ENCODE peak calls at places on chromosomes 6 and 20, in ten cellular contexts. One of them, this sample, is unnamed.

GRCh38 chr20:34621383-34622367 is 55.2 kb downstream of the PIGU start:
- DNase-seq in foreskin fibroblast: no peak
- DNase-seq in fibroblast of mammary gland: peak
- DNase-seq in GM12878: no peak
- DNase-seq in cardiac muscle cell: peak
- DNase-seq in body of pancreas: no peak
- DNase-seq in tibial artery: no peak
- DNase-seq in PC-3: peak
- DNase-seq in uterus: no peak
- DNase-seq in GM23338: no peak
- DNase-seq in this sample: no peak

GRCh38 chr6:41687501-41688175 is 47.8 kb downstream of the TFEB start:
- DNase-seq in body of pancreas: no peak
- DNase-seq in foreskin fibroblast: no peak
- DNase-seq in fibroblast of mammary gland: no peak
- DNase-seq in tibial artery: no peak
- DNase-seq in GM23338: peak
- DNase-seq in PC-3: no peak
- DNase-seq in uterus: no peak
- DNase-seq in cardiac muscle cell: no peak
- DNase-seq in GM12878: no peak
- DNase-seq in this sample: no peak

GRCh38 chr6:7073810-7074525 is 33.8 kb upstream of the RREB1 start:
- DNase-seq in foreskin fibroblast: no peak
- DNase-seq in body of pancreas: no peak
- DNase-seq in cardiac muscle cell: no peak
- DNase-seq in uterus: no peak
- DNase-seq in tibial artery: peak
- DNase-seq in fibroblast of mammary gland: no peak
- DNase-seq in PC-3: no peak
- DNase-seq in GM23338: no peak
- DNase-seq in GM12878: peak
- DNase-seq in this sample: no peak

GRCh38 chr6:13787146-13787545 is 27.2 kb downstream of the MCUR1 start:
- DNase-seq in GM23338: peak
- DNase-seq in tibial artery: no peak
- DNase-seq in uterus: no peak
- DNase-seq in foreskin fibroblast: no peak
- DNase-seq in GM12878: no peak
- DNase-seq in fibroblast of mammary gland: peak
- DNase-seq in PC-3: no peak
- DNase-seq in cardiac muscle cell: peak
- DNase-seq in body of pancreas: no peak
- DNase-seq in this sample: no peak

GRCh38 chr20:25984933-25985332 is 288.3 kb upstream of the ZNF337 start:
- DNase-seq in uterus: peak
- DNase-seq in foreskin fibroblast: peak
- DNase-seq in body of pancreas: peak
- DNase-seq in tibial artery: no peak
- DNase-seq in PC-3: no peak
- DNase-seq in fibroblast of mammary gland: peak
- DNase-seq in GM12878: no peak
- DNase-seq in cardiac muscle cell: peak
- DNase-seq in GM23338: no peak
- DNase-seq in this sample: peak

GRCh38 chr6:150590448-150590847 is 9.2 kb upstream of the PLEKHG1 start:
- DNase-seq in uterus: no peak
- DNase-seq in foreskin fibroblast: no peak
- DNase-seq in fibroblast of mammary gland: no peak
- DNase-seq in GM12878: no peak
- DNase-seq in tibial artery: no peak
- DNase-seq in PC-3: no peak
- DNase-seq in cardiac muscle cell: no peak
- DNase-seq in body of pancreas: no peak
- DNase-seq in GM23338: no peak
- DNase-seq in this sample: no peak

GRCh38 chr6:88298446-88298845 is 132.3 kb upstream of the CNR1 start:
- DNase-seq in PC-3: no peak
- DNase-seq in body of pancreas: no peak
- DNase-seq in cardiac muscle cell: no peak
- DNase-seq in fibroblast of mammary gland: no peak
- DNase-seq in foreskin fibroblast: no peak
- DNase-seq in GM12878: no peak
- DNase-seq in tibial artery: no peak
- DNase-seq in uterus: no peak
- DNase-seq in GM23338: no peak
- DNase-seq in this sample: no peak

GRCh38 chr6:14763139-14763538 is 482.7 kb upstream of the JARID2 start:
- DNase-seq in fibroblast of mammary gland: peak
- DNase-seq in PC-3: peak
- DNase-seq in GM23338: no peak
- DNase-seq in body of pancreas: no peak
- DNase-seq in tibial artery: no peak
- DNase-seq in uterus: no peak
- DNase-seq in GM12878: no peak
- DNase-seq in foreskin fibroblast: peak
- DNase-seq in cardiac muscle cell: peak
- DNase-seq in this sample: peak

GRCh38 chr6:28976677-28977076 is 28.4 kb downstream of the ZNF311 start:
- DNase-seq in uterus: no peak
- DNase-seq in body of pancreas: no peak
- DNase-seq in GM23338: no peak
- DNase-seq in foreskin fibroblast: no peak
- DNase-seq in cardiac muscle cell: no peak
- DNase-seq in fibroblast of mammary gland: no peak
- DNase-seq in GM12878: no peak
- DNase-seq in PC-3: no peak
- DNase-seq in tibial artery: no peak
- DNase-seq in this sample: no peak

GRCh38 chr6:4856779-4857178 is 80.6 kb downstream of the CDYL start:
- DNase-seq in body of pancreas: no peak
- DNase-seq in PC-3: no peak
- DNase-seq in cardiac muscle cell: no peak
- DNase-seq in foreskin fibroblast: no peak
- DNase-seq in GM12878: no peak
- DNase-seq in GM23338: no peak
- DNase-seq in uterus: no peak
- DNase-seq in tibial artery: no peak
- DNase-seq in fibroblast of mammary gland: no peak
- DNase-seq in this sample: no peak

GRCh38 chr20:24951536-24952047 is 2.5 kb downstream of the CST7 start:
- DNase-seq in cardiac muscle cell: no peak
- DNase-seq in PC-3: no peak
- DNase-seq in fibroblast of mammary gland: no peak
- DNase-seq in body of pancreas: no peak
- DNase-seq in foreskin fibroblast: no peak
- DNase-seq in uterus: peak
- DNase-seq in GM23338: no peak
- DNase-seq in tibial artery: no peak
- DNase-seq in GM12878: no peak
- DNase-seq in this sample: no peak

GRCh38 chr6:105384004-105384403 is 18.9 kb downstream of the PREP start:
- DNase-seq in fibroblast of mammary gland: no peak
- DNase-seq in GM23338: no peak
- DNase-seq in body of pancreas: no peak
- DNase-seq in tibial artery: no peak
- DNase-seq in foreskin fibroblast: no peak
- DNase-seq in PC-3: peak
- DNase-seq in cardiac muscle cell: no peak
- DNase-seq in GM12878: no peak
- DNase-seq in uterus: no peak
- DNase-seq in this sample: no peak

DNA sequence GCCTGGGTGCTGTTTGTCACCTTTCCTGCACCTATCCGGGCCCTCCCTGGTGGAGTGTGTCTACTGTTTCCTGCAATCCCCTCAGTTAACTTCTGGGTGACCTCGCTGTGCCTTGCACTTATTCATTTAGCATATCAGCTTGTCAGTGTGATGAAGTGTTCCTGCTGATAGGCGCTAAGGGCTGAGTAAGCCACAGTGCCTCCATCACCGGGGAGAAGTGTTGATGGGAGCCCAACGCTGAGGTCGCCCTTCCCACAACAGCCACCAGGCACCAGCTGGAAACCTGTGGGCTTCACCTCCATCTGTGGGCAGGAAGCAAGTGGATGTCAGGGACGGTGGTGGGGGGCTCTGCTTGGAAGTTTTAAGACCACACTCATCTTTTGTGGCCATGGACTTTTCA is 169.5 kb downstream of the TSHZ2 start:
- DNase-seq in uterus: no peak
- DNase-seq in body of pancreas: no peak
- DNase-seq in tibial artery: no peak
- DNase-seq in foreskin fibroblast: no peak
- DNase-seq in PC-3: no peak
- DNase-seq in GM23338: no peak
- DNase-seq in fibroblast of mammary gland: no peak
- DNase-seq in GM12878: no peak
- DNase-seq in cardiac muscle cell: peak
- DNase-seq in this sample: no peak
- H3K4me3 ChIP-seq in uterus: no peak
- H3K4me3 ChIP-seq in body of pancreas: no peak
- H3K4me3 ChIP-seq in tibial artery: no peak
- H3K4me3 ChIP-seq in foreskin fibroblast: no peak
- H3K4me3 ChIP-seq in PC-3: no peak
- H3K4me3 ChIP-seq in GM23338: no peak
- H3K4me3 ChIP-seq in fibroblast of mammary gland: no peak
- H3K4me3 ChIP-seq in GM12878: no peak
- H3K4me3 ChIP-seq in cardiac muscle cell: no peak
- H3K4me3 ChIP-seq in this sample: no peak

DNA sequence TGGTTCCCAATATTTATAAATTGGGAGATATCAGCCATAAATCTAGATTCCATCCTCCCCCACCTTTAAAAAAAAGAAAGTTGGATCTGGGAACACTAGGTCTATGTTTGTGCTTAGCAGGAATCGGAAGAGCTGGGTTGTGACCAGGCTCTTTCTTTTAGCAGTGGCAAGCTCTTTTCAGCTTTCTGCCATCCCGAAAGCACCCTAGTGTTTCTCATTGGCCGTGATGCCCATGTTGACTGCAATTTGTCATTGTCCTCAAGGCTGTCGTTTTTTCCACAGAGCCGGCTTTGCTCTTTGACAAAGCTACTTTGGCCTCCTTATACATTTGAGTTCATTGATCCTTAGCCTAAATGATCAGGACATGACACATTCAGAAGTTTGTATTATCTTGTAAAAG is 50.0 kb downstream of the CARMIL1 start:
- DNase-seq in PC-3: no peak
- DNase-seq in tibial artery: no peak
- DNase-seq in GM12878: no peak
- DNase-seq in uterus: no peak
- DNase-seq in foreskin fibroblast: no peak
- DNase-seq in fibroblast of mammary gland: no peak
- DNase-seq in body of pancreas: no peak
- DNase-seq in cardiac muscle cell: no peak
- DNase-seq in GM23338: no peak
- DNase-seq in this sample: no peak
- TF ChIP-seq CTCF in PC-3: no peak
- TF ChIP-seq CTCF in tibial artery: no peak
- TF ChIP-seq CTCF in GM12878: no peak
- TF ChIP-seq CTCF in uterus: no peak
- TF ChIP-seq CTCF in foreskin fibroblast: no peak
- TF ChIP-seq CTCF in fibroblast of mammary gland: no peak
- TF ChIP-seq CTCF in body of pancreas: no peak
- TF ChIP-seq CTCF in cardiac muscle cell: no peak
- TF ChIP-seq CTCF in GM23338: no peak
- TF ChIP-seq CTCF in this sample: no peak

DNA sequence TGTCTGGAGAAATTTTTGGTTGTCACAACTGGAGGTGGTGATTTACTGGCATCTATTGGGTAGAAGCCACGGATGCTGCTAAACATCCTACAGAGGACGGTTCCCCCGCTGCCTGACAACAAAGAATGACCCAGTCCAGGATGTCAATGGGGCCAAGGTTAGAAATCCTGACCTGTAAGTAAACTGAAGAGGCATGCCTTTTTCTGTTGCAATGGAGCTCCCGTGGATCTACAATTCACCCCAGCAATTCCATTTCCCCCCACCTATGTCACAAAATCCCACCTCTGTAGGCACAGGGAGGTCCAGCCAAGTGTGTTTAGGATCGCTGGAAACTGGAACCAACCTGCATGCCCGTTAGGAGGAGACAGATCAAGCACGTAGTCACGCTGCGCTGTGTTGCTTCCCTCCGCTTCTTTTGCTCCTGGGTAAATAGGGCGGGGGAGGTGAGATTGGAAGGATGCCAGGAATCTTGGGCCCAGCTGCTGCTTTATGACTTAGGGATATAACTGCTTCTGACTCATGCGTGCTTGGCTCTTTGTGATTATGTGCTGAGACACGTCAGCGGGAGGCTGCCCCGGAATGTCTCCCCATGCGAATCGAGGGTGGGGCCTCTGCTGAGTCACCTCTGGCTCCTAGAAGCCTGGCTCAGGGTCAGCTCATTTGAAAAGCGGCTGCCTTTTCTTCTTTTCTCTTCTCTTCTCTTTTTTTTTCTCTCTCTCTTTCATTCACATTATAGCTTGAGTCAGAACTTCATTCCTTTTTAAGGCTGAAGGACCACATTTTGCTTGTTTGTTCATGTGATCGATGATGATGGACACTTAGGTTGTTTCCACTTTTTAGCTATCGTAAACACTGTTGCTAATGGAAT is 12.4 kb upstream of the PEDS1 start:
- DNase-seq in fibroblast of mammary gland: peak
- DNase-seq in tibial artery: peak
- DNase-seq in GM12878: peak
- DNase-seq in uterus: peak
- DNase-seq in body of pancreas: peak
- DNase-seq in foreskin fibroblast: peak
- DNase-seq in GM23338: peak
- DNase-seq in PC-3: peak
- DNase-seq in cardiac muscle cell: peak
- DNase-seq in this sample: peak
- H3K4me3 ChIP-seq in fibroblast of mammary gland: peak
- H3K4me3 ChIP-seq in tibial artery: peak
- H3K4me3 ChIP-seq in GM12878: peak
- H3K4me3 ChIP-seq in uterus: peak
- H3K4me3 ChIP-seq in body of pancreas: no peak
- H3K4me3 ChIP-seq in foreskin fibroblast: peak
- H3K4me3 ChIP-seq in GM23338: peak
- H3K4me3 ChIP-seq in PC-3: peak
- H3K4me3 ChIP-seq in cardiac muscle cell: no peak
- H3K4me3 ChIP-seq in this sample: peak

DNA sequence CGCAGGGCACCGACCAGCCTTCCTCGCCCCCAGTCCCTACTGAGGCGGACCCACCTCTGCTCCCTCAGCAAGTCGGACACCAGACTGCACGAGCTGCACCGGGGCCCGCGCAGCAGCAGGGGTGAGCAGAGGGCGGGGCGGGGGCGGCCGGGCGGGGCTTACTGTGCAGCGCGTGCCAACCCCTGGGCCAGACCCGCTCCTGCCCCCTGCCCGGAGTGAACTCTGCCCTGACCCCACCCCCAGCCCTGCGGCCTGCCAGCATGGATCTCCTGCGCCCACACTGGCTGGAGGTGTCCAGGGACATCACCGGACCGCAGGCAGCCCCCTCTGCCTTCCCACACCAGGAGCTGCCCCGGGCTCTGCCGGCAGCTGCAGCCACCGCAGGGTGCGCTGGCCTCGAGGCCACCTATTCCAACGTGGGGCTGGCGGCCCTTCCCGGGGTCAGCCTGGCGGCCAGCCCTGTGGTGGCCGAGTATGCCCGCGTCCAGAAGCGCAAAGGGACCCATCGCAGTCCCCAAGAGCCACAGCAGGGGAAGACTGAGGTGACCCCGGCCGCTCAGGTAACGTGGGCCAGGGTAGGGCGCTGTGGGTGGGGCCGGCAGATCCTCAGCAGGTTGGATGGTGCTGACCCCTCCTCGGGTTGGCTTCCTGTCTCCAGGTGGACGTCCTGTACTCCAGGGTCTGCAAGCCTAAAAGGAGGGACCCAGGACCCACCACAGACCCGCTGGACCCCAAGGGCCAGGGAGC is 1.5 kb upstream of the SLC2A4RG start:
- DNase-seq in PC-3: no peak
- DNase-seq in cardiac muscle cell: no peak
- DNase-seq in fibroblast of mammary gland: no peak
- DNase-seq in body of pancreas: no peak
- DNase-seq in uterus: no peak
- DNase-seq in GM23338: peak
- DNase-seq in tibial artery: no peak
- DNase-seq in foreskin fibroblast: no peak
- DNase-seq in GM12878: no peak
- DNase-seq in this sample: no peak
- TF ChIP-seq CTCF in PC-3: no peak
- TF ChIP-seq CTCF in cardiac muscle cell: no peak
- TF ChIP-seq CTCF in fibroblast of mammary gland: no peak
- TF ChIP-seq CTCF in body of pancreas: no peak
- TF ChIP-seq CTCF in uterus: no peak
- TF ChIP-seq CTCF in GM23338: no peak
- TF ChIP-seq CTCF in tibial artery: no peak
- TF ChIP-seq CTCF in foreskin fibroblast: no peak
- TF ChIP-seq CTCF in GM12878: no peak
- TF ChIP-seq CTCF in this sample: no peak

This sample was measured in HFF-Myc.